ENCODE peak calls at places on chromosomes 5 and 9, in four cellular contexts. One of them, this sample, is unnamed. For H3K36me3, the result is how much of the 10 kb centered on the place peaks cover.

GRCh38 chr9:69785757-69786156 is 25.9 kb upstream of the PTAR1 start:
- DNase-seq in astrocyte: peak
- DNase-seq in aorta: no peak
- DNase-seq in hepatocyte: peak
- DNase-seq in this sample: peak

GRCh38 chr5:154562244-154562861 is 84.3 kb upstream of the HAND1 start:
- DNase-seq in astrocyte: no peak
- DNase-seq in aorta: no peak
- DNase-seq in hepatocyte: no peak
- DNase-seq in this sample: no peak

GRCh38 chr5:39652036-39652435 is 227.3 kb upstream of the DAB2 start:
- DNase-seq in hepatocyte: no peak
- DNase-seq in astrocyte: no peak
- DNase-seq in aorta: no peak
- DNase-seq in this sample: no peak

GRCh38 chr9:95511232-95511951 is 5.4 kb downstream of the PTCH1 start:
- DNase-seq in aorta: peak
- DNase-seq in hepatocyte: peak
- DNase-seq in astrocyte: no peak
- DNase-seq in this sample: peak

GRCh38 chr9:134922066-134922931 is 4.6 kb upstream of the FCN1 start:
- DNase-seq in hepatocyte: peak
- DNase-seq in astrocyte: no peak
- DNase-seq in aorta: peak
- DNase-seq in this sample: no peak

GRCh38 chr5:150255659-150256415 is 33.7 kb downstream of the CAMK2A start:
- DNase-seq in astrocyte: no peak
- DNase-seq in hepatocyte: peak
- DNase-seq in aorta: no peak
- DNase-seq in this sample: no peak

GRCh38 chr5:115577329-115577728 is 24.9 kb downstream of the TICAM2 start:
- DNase-seq in hepatocyte: no peak
- DNase-seq in astrocyte: no peak
- DNase-seq in aorta: no peak
- DNase-seq in this sample: no peak

GRCh38 chr9:100112677-100113336 is 13.8 kb downstream of the INVS start:
- DNase-seq in astrocyte: no peak
- DNase-seq in hepatocyte: no peak
- DNase-seq in aorta: no peak
- DNase-seq in this sample: no peak

GRCh38 chr5:74314906-74315305 is 325.6 kb downstream of the ENC1 start:
- DNase-seq in hepatocyte: no peak
- DNase-seq in astrocyte: no peak
- DNase-seq in aorta: no peak
- DNase-seq in this sample: no peak

GRCh38 chr5:134438641-134439621 is 27.2 kb upstream of the CDKN2AIPNL start:
- DNase-seq in aorta: peak
- DNase-seq in astrocyte: peak
- DNase-seq in hepatocyte: peak
- DNase-seq in this sample: peak

GRCh38 chr9:97628668-97629067 is 4.5 kb downstream of the TSTD2 start:
- DNase-seq in aorta: no peak
- DNase-seq in astrocyte: no peak
- DNase-seq in hepatocyte: no peak
- DNase-seq in this sample: no peak

GRCh38 chr9:124001865-124002525 is 9.6 kb upstream of the LHX2 start:
- DNase-seq in hepatocyte: no peak
- DNase-seq in astrocyte: no peak
- DNase-seq in aorta: no peak
- DNase-seq in this sample: no peak

GRCh38 chr9:95167998-95168397 is 149.5 kb downstream of the FANCC start:
- DNase-seq in aorta: no peak
- DNase-seq in astrocyte: peak
- DNase-seq in hepatocyte: peak
- DNase-seq in this sample: peak

GRCh38 chr5:101278011-101278687 is 375.1 kb upstream of the ST8SIA4 start:
- DNase-seq in astrocyte: peak
- DNase-seq in hepatocyte: peak
- DNase-seq in aorta: no peak
- DNase-seq in this sample: no peak

GRCh38 chr9:72650206-72650605 is 128.8 kb downstream of the TMC1 start:
- DNase-seq in hepatocyte: no peak
- DNase-seq in aorta: no peak
- DNase-seq in astrocyte: no peak
- DNase-seq in this sample: no peak

GRCh38 chr5:169350016-169350415 is 49.1 kb upstream of the SLIT3 start:
- DNase-seq in aorta: no peak
- DNase-seq in astrocyte: peak
- DNase-seq in hepatocyte: peak
- DNase-seq in this sample: peak

GRCh38 chr9:69131682-69132081 is 42.4 kb upstream of the TJP2 start:
- DNase-seq in hepatocyte: peak
- DNase-seq in astrocyte: peak
- DNase-seq in aorta: no peak
- DNase-seq in this sample: peak

GRCh38 chr9:75855509-75855908 is 35.0 kb upstream of the PCSK5 start:
- DNase-seq in hepatocyte: peak
- DNase-seq in aorta: no peak
- DNase-seq in astrocyte: no peak
- DNase-seq in this sample: peak

GRCh38 chr9:80707120-80707519 is 982.2 kb downstream of the TLE1 start:
- DNase-seq in hepatocyte: no peak
- DNase-seq in astrocyte: peak
- DNase-seq in aorta: no peak
- DNase-seq in this sample: no peak

GRCh38 chr9:137141976-137142936 is 3.3 kb downstream of the GRIN1 start:
- DNase-seq in astrocyte: no peak
- DNase-seq in aorta: no peak
- DNase-seq in hepatocyte: no peak
- DNase-seq in this sample: no peak

GRCh38 chr9:35996358-35996970 is 38.5 kb upstream of the OR2S2 start:
- DNase-seq in astrocyte: peak
- DNase-seq in aorta: no peak
- DNase-seq in hepatocyte: peak
- DNase-seq in this sample: peak

GRCh38 chr5:141515946-141516647 is 27.2 kb downstream of the PCDHGC5 start:
- DNase-seq in aorta: no peak
- DNase-seq in astrocyte: no peak
- DNase-seq in hepatocyte: no peak
- DNase-seq in this sample: no peak

GRCh38 chr9:121786543-121786948 is 135.1 kb downstream of the DAB2IP start:
- DNase-seq in aorta: no peak
- DNase-seq in hepatocyte: no peak
- DNase-seq in astrocyte: no peak
- DNase-seq in this sample: no peak

GRCh38 chr5:16992006-16992405 is 55.9 kb upstream of the MYO10 start:
- DNase-seq in hepatocyte: no peak
- DNase-seq in astrocyte: peak
- DNase-seq in aorta: no peak
- DNase-seq in this sample: peak

GRCh38 chr5:140349244-140349643 is 2.8 kb upstream of the HBEGF start:
- DNase-seq in astrocyte: no peak
- DNase-seq in hepatocyte: peak
- DNase-seq in aorta: no peak
- DNase-seq in this sample: peak

GRCh38 chr9:81871695-81872094 is 56.5 kb upstream of the SPATA31D4 start:
- DNase-seq in hepatocyte: no peak
- DNase-seq in aorta: no peak
- DNase-seq in astrocyte: peak
- DNase-seq in this sample: peak

GRCh38 chr5:95899040-95899439 is 62.6 kb downstream of the ELL2 start:
- DNase-seq in astrocyte: no peak
- DNase-seq in hepatocyte: no peak
- DNase-seq in aorta: no peak
- DNase-seq in this sample: no peak

GRCh38 chr9:98074119-98074990 is 17.8 kb downstream of the NANS start:
- DNase-seq in hepatocyte: peak
- DNase-seq in aorta: peak
- DNase-seq in astrocyte: no peak
- DNase-seq in this sample: peak

GRCh38 chr5:162240734-162241133 is 173.2 kb downstream of the GABRG2 start:
- DNase-seq in astrocyte: no peak
- DNase-seq in aorta: no peak
- DNase-seq in hepatocyte: no peak
- DNase-seq in this sample: no peak

GRCh38 chr9:2824054-2824453 is 19.8 kb downstream of the PUM3 start:
- DNase-seq in aorta: no peak
- DNase-seq in astrocyte: no peak
- DNase-seq in hepatocyte: no peak
- DNase-seq in this sample: no peak

GRCh38 chr5:72221099-72221498 is 98.9 kb downstream of the MRPS27 start:
- DNase-seq in aorta: no peak
- DNase-seq in hepatocyte: no peak
- DNase-seq in astrocyte: no peak
- DNase-seq in this sample: no peak

GRCh38 chr5:64330728-64331231 is 165.1 kb downstream of the RNF180 start:
- DNase-seq in astrocyte: no peak
- DNase-seq in hepatocyte: no peak
- DNase-seq in aorta: peak
- DNase-seq in this sample: no peak

GRCh38 chr5:135233477-135233876 is 165.6 kb downstream of the MACROH2A1 start:
- DNase-seq in astrocyte: no peak
- DNase-seq in hepatocyte: no peak
- DNase-seq in aorta: no peak
- DNase-seq in this sample: no peak

GRCh38 chr9:37994639-37995347 is 74.2 kb downstream of the SHB start:
- DNase-seq in aorta: peak
- DNase-seq in hepatocyte: peak
- DNase-seq in astrocyte: peak
- DNase-seq in this sample: peak

GRCh38 chr9:132985489-132985888 is 7.0 kb downstream of the GFI1B start:
- DNase-seq in aorta: no peak
- DNase-seq in astrocyte: no peak
- DNase-seq in hepatocyte: no peak
- DNase-seq in this sample: no peak

GRCh38 chr5:68460147-68460760 is 244.7 kb downstream of the PIK3R1 start:
- DNase-seq in hepatocyte: peak
- DNase-seq in astrocyte: peak
- DNase-seq in aorta: no peak
- DNase-seq in this sample: peak

GRCh38 chr5:96067251-96067650 is 105.6 kb upstream of the ELL2 start:
- DNase-seq in aorta: no peak
- DNase-seq in astrocyte: peak
- DNase-seq in hepatocyte: no peak
- DNase-seq in this sample: no peak

GRCh38 chr9:117411547-117411946 is 3.3 kb downstream of the ASTN2 start:
- DNase-seq in aorta: no peak
- DNase-seq in astrocyte: no peak
- DNase-seq in hepatocyte: peak
- DNase-seq in this sample: no peak

GRCh38 chr5:142012792-142013388 is at the start of gene GNPDA1:
- DNase-seq in hepatocyte: peak
- DNase-seq in astrocyte: peak
- DNase-seq in aorta: peak
- DNase-seq in this sample: peak

GRCh38 chr5:131417240-131417869 is 153.5 kb downstream of the CDC42SE2 start:
- DNase-seq in astrocyte: peak
- DNase-seq in hepatocyte: peak
- DNase-seq in aorta: peak
- DNase-seq in this sample: peak

GRCh38 chr5:131419877-131420276 is 156.0 kb downstream of the CDC42SE2 start:
- DNase-seq in aorta: no peak
- DNase-seq in astrocyte: no peak
- DNase-seq in hepatocyte: no peak
- DNase-seq in this sample: no peak

GRCh38 chr5:131418846-131419245 is 155.0 kb downstream of the CDC42SE2 start:
- DNase-seq in hepatocyte: no peak
- DNase-seq in aorta: no peak
- DNase-seq in astrocyte: no peak
- DNase-seq in this sample: no peak

GRCh38 chr5:131416729-131417128 is 152.9 kb downstream of the CDC42SE2 start:
- DNase-seq in astrocyte: no peak
- DNase-seq in aorta: no peak
- DNase-seq in hepatocyte: no peak
- DNase-seq in this sample: no peak

GRCh38 chr5:131413605-131414559 is 150.0 kb downstream of the CDC42SE2 start:
- DNase-seq in aorta: no peak
- DNase-seq in astrocyte: no peak
- DNase-seq in hepatocyte: no peak
- DNase-seq in this sample: peak
- H3K36me3 ChIP-seq in aorta: under half
- H3K36me3 ChIP-seq in astrocyte: under half
- H3K36me3 ChIP-seq in hepatocyte: under half
- H3K36me3 ChIP-seq in this sample: under half

DNA sequence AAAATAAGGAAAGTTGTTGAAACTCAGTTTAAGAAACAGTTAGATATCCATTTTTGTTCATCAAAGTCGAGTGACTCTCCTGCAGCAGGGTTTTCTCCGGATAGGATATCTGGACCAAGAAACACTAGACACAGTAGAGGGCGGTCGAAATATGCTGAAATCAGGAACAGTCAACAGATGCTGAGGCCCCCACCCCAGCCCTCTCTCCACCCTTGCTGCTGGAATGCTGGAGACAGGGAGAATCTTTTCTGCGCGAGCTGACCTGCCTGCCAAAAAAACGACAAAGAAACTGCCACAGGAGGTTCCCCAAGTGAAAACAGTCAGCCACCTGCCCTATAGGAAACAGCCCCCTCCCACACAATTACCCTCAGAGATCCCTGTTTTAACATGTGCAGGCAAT is 4.3 kb upstream of the IL13 start:
- DNase-seq in aorta: no peak
- DNase-seq in astrocyte: no peak
- DNase-seq in hepatocyte: no peak
- DNase-seq in this sample: no peak
- H3K36me3 ChIP-seq in aorta: under half
- H3K36me3 ChIP-seq in astrocyte: under half
- H3K36me3 ChIP-seq in hepatocyte: under half
- H3K36me3 ChIP-seq in this sample: under half

DNA sequence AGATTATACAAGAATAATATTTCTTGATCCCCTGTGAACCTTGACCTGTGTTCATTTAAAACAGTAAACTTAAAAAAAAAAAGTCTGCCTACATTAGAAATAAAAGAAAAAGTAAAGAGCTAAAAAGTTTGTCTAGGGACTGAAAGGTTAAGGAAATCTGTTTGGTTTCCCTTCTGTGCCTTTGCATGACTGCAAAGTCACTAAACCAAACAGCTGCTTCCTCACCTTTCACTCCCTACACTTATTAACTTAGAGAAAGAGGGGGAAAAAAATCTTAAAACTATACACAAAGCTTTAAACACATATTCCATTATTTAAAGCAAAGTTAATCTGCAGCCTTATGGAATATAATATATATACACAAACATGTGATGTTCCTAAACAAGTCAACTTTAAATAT is 65.1 kb downstream of the ZFR start:
- DNase-seq in aorta: no peak
- DNase-seq in astrocyte: no peak
- DNase-seq in hepatocyte: no peak
- DNase-seq in this sample: no peak
- H3K36me3 ChIP-seq in aorta: under half
- H3K36me3 ChIP-seq in astrocyte: under half
- H3K36me3 ChIP-seq in hepatocyte: under half
- H3K36me3 ChIP-seq in this sample: half or more

GRCh38 chr5:176489077-176489476 is 40.9 kb downstream of the FAF2 start:
- DNase-seq in hepatocyte: no peak
- DNase-seq in aorta: no peak
- DNase-seq in astrocyte: no peak
- DNase-seq in this sample: no peak
- H3K36me3 ChIP-seq in hepatocyte: under half
- H3K36me3 ChIP-seq in aorta: under half
- H3K36me3 ChIP-seq in astrocyte: under half
- H3K36me3 ChIP-seq in this sample: half or more